ENCODE peak calls at places on chromosomes 12 and 14, in nine cellular contexts. One of them, this sample, is unnamed.

GRCh38 chr14:26180221-26180620 is 417.6 kb downstream of the NOVA1 start:
- DNase-seq in iris pigment epithelial cell: no peak
- DNase-seq in neural progenitor cell: no peak
- DNase-seq in coronary artery: no peak
- DNase-seq in fibroblast of villous mesenchyme: no peak
- DNase-seq in NCI-H1436: no peak
- DNase-seq in NCI-H1092 treated with DMSO at 0.1 percent for 48 hours: peak; percentile 54
- DNase-seq in heart right ventricle: no peak
- DNase-seq in stimulated activated CD4-positive, alpha-beta T cell treated with anti-CD3 and anti-CD28 coated beads, Interleukin-2, amount 100 ng/mL, for 48 hours: no peak
- DNase-seq in this sample: peak; percentile 30

GRCh38 chr12:91978143-91978542 is 167.5 kb downstream of the BTG1 start:
- DNase-seq in iris pigment epithelial cell: peak; percentile 45
- DNase-seq in neural progenitor cell: no peak
- DNase-seq in coronary artery: no peak
- DNase-seq in fibroblast of villous mesenchyme: peak; percentile 41
- DNase-seq in NCI-H1436: no peak
- DNase-seq in NCI-H1092 treated with DMSO at 0.1 percent for 48 hours: no peak
- DNase-seq in heart right ventricle: no peak
- DNase-seq in stimulated activated CD4-positive, alpha-beta T cell treated with anti-CD3 and anti-CD28 coated beads, Interleukin-2, amount 100 ng/mL, for 48 hours: no peak
- DNase-seq in this sample: no peak

GRCh38 chr14:59098377-59098776 is 90.1 kb upstream of the DAAM1 start:
- DNase-seq in iris pigment epithelial cell: peak; percentile 98
- DNase-seq in neural progenitor cell: no peak
- DNase-seq in coronary artery: no peak
- DNase-seq in fibroblast of villous mesenchyme: peak; percentile 66
- DNase-seq in NCI-H1436: no peak
- DNase-seq in NCI-H1092 treated with DMSO at 0.1 percent for 48 hours: no peak
- DNase-seq in heart right ventricle: no peak
- DNase-seq in stimulated activated CD4-positive, alpha-beta T cell treated with anti-CD3 and anti-CD28 coated beads, Interleukin-2, amount 100 ng/mL, for 48 hours: no peak
- DNase-seq in this sample: no peak

GRCh38 chr14:30410986-30411385 is 148.0 kb upstream of the G2E3 start:
- DNase-seq in iris pigment epithelial cell: no peak
- DNase-seq in neural progenitor cell: no peak
- DNase-seq in coronary artery: no peak
- DNase-seq in fibroblast of villous mesenchyme: no peak
- DNase-seq in NCI-H1436: no peak
- DNase-seq in NCI-H1092 treated with DMSO at 0.1 percent for 48 hours: no peak
- DNase-seq in heart right ventricle: no peak
- DNase-seq in stimulated activated CD4-positive, alpha-beta T cell treated with anti-CD3 and anti-CD28 coated beads, Interleukin-2, amount 100 ng/mL, for 48 hours: no peak
- DNase-seq in this sample: no peak

GRCh38 chr12:123105427-123105826 is 45.5 kb downstream of the PITPNM2 start:
- DNase-seq in iris pigment epithelial cell: no peak
- DNase-seq in neural progenitor cell: peak; percentile 29
- DNase-seq in coronary artery: no peak
- DNase-seq in fibroblast of villous mesenchyme: no peak
- DNase-seq in NCI-H1436: no peak
- DNase-seq in NCI-H1092 treated with DMSO at 0.1 percent for 48 hours: no peak
- DNase-seq in heart right ventricle: peak; percentile 60
- DNase-seq in stimulated activated CD4-positive, alpha-beta T cell treated with anti-CD3 and anti-CD28 coated beads, Interleukin-2, amount 100 ng/mL, for 48 hours: no peak
- DNase-seq in this sample: peak; percentile 96

GRCh38 chr14:64549805-64550538 is at the start of gene PPP1R36:
- DNase-seq in iris pigment epithelial cell: no peak
- DNase-seq in neural progenitor cell: peak; percentile 32
- DNase-seq in coronary artery: no peak
- DNase-seq in fibroblast of villous mesenchyme: peak; percentile 49
- DNase-seq in NCI-H1436: peak; percentile 53
- DNase-seq in NCI-H1092 treated with DMSO at 0.1 percent for 48 hours: peak; percentile 80
- DNase-seq in heart right ventricle: no peak
- DNase-seq in stimulated activated CD4-positive, alpha-beta T cell treated with anti-CD3 and anti-CD28 coated beads, Interleukin-2, amount 100 ng/mL, for 48 hours: peak; percentile 46
- DNase-seq in this sample: peak; percentile 99

GRCh38 chr12:92769124-92769901 is 66.5 kb downstream of the PLEKHG7 start:
- DNase-seq in iris pigment epithelial cell: peak; percentile 56
- DNase-seq in neural progenitor cell: no peak
- DNase-seq in coronary artery: no peak
- DNase-seq in fibroblast of villous mesenchyme: no peak
- DNase-seq in NCI-H1436: no peak
- DNase-seq in NCI-H1092 treated with DMSO at 0.1 percent for 48 hours: no peak
- DNase-seq in heart right ventricle: no peak
- DNase-seq in stimulated activated CD4-positive, alpha-beta T cell treated with anti-CD3 and anti-CD28 coated beads, Interleukin-2, amount 100 ng/mL, for 48 hours: no peak
- DNase-seq in this sample: no peak

GRCh38 chr12:102480401-102480800 is at the start of gene IGF1:
- DNase-seq in iris pigment epithelial cell: peak; percentile 24
- DNase-seq in neural progenitor cell: no peak
- DNase-seq in coronary artery: no peak
- DNase-seq in fibroblast of villous mesenchyme: peak; percentile 82
- DNase-seq in NCI-H1436: no peak
- DNase-seq in NCI-H1092 treated with DMSO at 0.1 percent for 48 hours: no peak
- DNase-seq in heart right ventricle: no peak
- DNase-seq in stimulated activated CD4-positive, alpha-beta T cell treated with anti-CD3 and anti-CD28 coated beads, Interleukin-2, amount 100 ng/mL, for 48 hours: no peak
- DNase-seq in this sample: peak; percentile 6

GRCh38 chr12:24911284-24911791 is 37.6 kb downstream of the BCAT1 start:
- DNase-seq in iris pigment epithelial cell: peak; percentile 95
- DNase-seq in neural progenitor cell: no peak
- DNase-seq in coronary artery: no peak
- DNase-seq in fibroblast of villous mesenchyme: peak; percentile 89
- DNase-seq in NCI-H1436: no peak
- DNase-seq in NCI-H1092 treated with DMSO at 0.1 percent for 48 hours: no peak
- DNase-seq in heart right ventricle: no peak
- DNase-seq in stimulated activated CD4-positive, alpha-beta T cell treated with anti-CD3 and anti-CD28 coated beads, Interleukin-2, amount 100 ng/mL, for 48 hours: no peak
- DNase-seq in this sample: peak; percentile 30

GRCh38 chr14:65377576-65377975 is 35.0 kb upstream of the FUT8 start:
- DNase-seq in iris pigment epithelial cell: peak; percentile 39
- DNase-seq in neural progenitor cell: no peak
- DNase-seq in coronary artery: no peak
- DNase-seq in fibroblast of villous mesenchyme: peak; percentile 71
- DNase-seq in NCI-H1436: no peak
- DNase-seq in NCI-H1092 treated with DMSO at 0.1 percent for 48 hours: no peak
- DNase-seq in heart right ventricle: no peak
- DNase-seq in stimulated activated CD4-positive, alpha-beta T cell treated with anti-CD3 and anti-CD28 coated beads, Interleukin-2, amount 100 ng/mL, for 48 hours: no peak
- DNase-seq in this sample: no peak

GRCh38 chr14:23663127-23663526 is 27.0 kb downstream of the DHRS2 start:
- DNase-seq in iris pigment epithelial cell: no peak
- DNase-seq in neural progenitor cell: no peak
- DNase-seq in coronary artery: no peak
- DNase-seq in fibroblast of villous mesenchyme: no peak
- DNase-seq in NCI-H1436: no peak
- DNase-seq in NCI-H1092 treated with DMSO at 0.1 percent for 48 hours: no peak
- DNase-seq in heart right ventricle: no peak
- DNase-seq in stimulated activated CD4-positive, alpha-beta T cell treated with anti-CD3 and anti-CD28 coated beads, Interleukin-2, amount 100 ng/mL, for 48 hours: no peak
- DNase-seq in this sample: no peak

GRCh38 chr12:123075591-123076171 is 75.2 kb downstream of the PITPNM2 start:
- DNase-seq in iris pigment epithelial cell: peak; percentile 22
- DNase-seq in neural progenitor cell: peak; percentile 86
- DNase-seq in coronary artery: no peak
- DNase-seq in fibroblast of villous mesenchyme: peak; percentile 56
- DNase-seq in NCI-H1436: peak; percentile 26
- DNase-seq in NCI-H1092 treated with DMSO at 0.1 percent for 48 hours: no peak
- DNase-seq in heart right ventricle: no peak
- DNase-seq in stimulated activated CD4-positive, alpha-beta T cell treated with anti-CD3 and anti-CD28 coated beads, Interleukin-2, amount 100 ng/mL, for 48 hours: peak; percentile 59
- DNase-seq in this sample: peak; percentile 92

GRCh38 chr14:75726326-75726725 is 65.3 kb downstream of the TTLL5 start:
- DNase-seq in iris pigment epithelial cell: no peak
- DNase-seq in neural progenitor cell: no peak
- DNase-seq in coronary artery: no peak
- DNase-seq in fibroblast of villous mesenchyme: no peak
- DNase-seq in NCI-H1436: no peak
- DNase-seq in NCI-H1092 treated with DMSO at 0.1 percent for 48 hours: no peak
- DNase-seq in heart right ventricle: no peak
- DNase-seq in stimulated activated CD4-positive, alpha-beta T cell treated with anti-CD3 and anti-CD28 coated beads, Interleukin-2, amount 100 ng/mL, for 48 hours: no peak
- DNase-seq in this sample: no peak

GRCh38 chr14:68135028-68135427 is 315.4 kb downstream of the RAD51B start:
- DNase-seq in iris pigment epithelial cell: no peak
- DNase-seq in neural progenitor cell: no peak
- DNase-seq in coronary artery: no peak
- DNase-seq in fibroblast of villous mesenchyme: no peak
- DNase-seq in NCI-H1436: no peak
- DNase-seq in NCI-H1092 treated with DMSO at 0.1 percent for 48 hours: no peak
- DNase-seq in heart right ventricle: no peak
- DNase-seq in stimulated activated CD4-positive, alpha-beta T cell treated with anti-CD3 and anti-CD28 coated beads, Interleukin-2, amount 100 ng/mL, for 48 hours: no peak
- DNase-seq in this sample: no peak

GRCh38 chr12:1919284-1919683 is 832 bp upstream of the CACNA2D4 start:
- DNase-seq in iris pigment epithelial cell: no peak
- DNase-seq in neural progenitor cell: no peak
- DNase-seq in coronary artery: no peak
- DNase-seq in fibroblast of villous mesenchyme: no peak
- DNase-seq in NCI-H1436: no peak
- DNase-seq in NCI-H1092 treated with DMSO at 0.1 percent for 48 hours: no peak
- DNase-seq in heart right ventricle: no peak
- DNase-seq in stimulated activated CD4-positive, alpha-beta T cell treated with anti-CD3 and anti-CD28 coated beads, Interleukin-2, amount 100 ng/mL, for 48 hours: no peak
- DNase-seq in this sample: no peak

GRCh38 chr12:49296034-49296835 is 1.3 kb downstream of the PRPH start:
- DNase-seq in iris pigment epithelial cell: no peak
- DNase-seq in neural progenitor cell: peak; percentile 78
- DNase-seq in coronary artery: no peak
- DNase-seq in fibroblast of villous mesenchyme: peak; percentile 19
- DNase-seq in NCI-H1436: peak; percentile 70
- DNase-seq in NCI-H1092 treated with DMSO at 0.1 percent for 48 hours: peak; percentile 11
- DNase-seq in heart right ventricle: no peak
- DNase-seq in stimulated activated CD4-positive, alpha-beta T cell treated with anti-CD3 and anti-CD28 coated beads, Interleukin-2, amount 100 ng/mL, for 48 hours: peak; percentile 74
- DNase-seq in this sample: peak; percentile 77

GRCh38 chr12:53186745-53187144 is 6.0 kb upstream of the CSAD start:
- DNase-seq in iris pigment epithelial cell: no peak
- DNase-seq in neural progenitor cell: no peak
- DNase-seq in coronary artery: no peak
- DNase-seq in fibroblast of villous mesenchyme: no peak
- DNase-seq in NCI-H1436: no peak
- DNase-seq in NCI-H1092 treated with DMSO at 0.1 percent for 48 hours: no peak
- DNase-seq in heart right ventricle: no peak
- DNase-seq in stimulated activated CD4-positive, alpha-beta T cell treated with anti-CD3 and anti-CD28 coated beads, Interleukin-2, amount 100 ng/mL, for 48 hours: no peak
- DNase-seq in this sample: no peak

GRCh38 chr14:93099643-93100042 is 16.1 kb downstream of the ITPK1 start:
- DNase-seq in iris pigment epithelial cell: no peak
- DNase-seq in neural progenitor cell: no peak
- DNase-seq in coronary artery: no peak
- DNase-seq in fibroblast of villous mesenchyme: no peak
- DNase-seq in NCI-H1436: no peak
- DNase-seq in NCI-H1092 treated with DMSO at 0.1 percent for 48 hours: no peak
- DNase-seq in heart right ventricle: no peak
- DNase-seq in stimulated activated CD4-positive, alpha-beta T cell treated with anti-CD3 and anti-CD28 coated beads, Interleukin-2, amount 100 ng/mL, for 48 hours: no peak
- DNase-seq in this sample: no peak

GRCh38 chr12:94815958-94816357 is 165.6 kb upstream of the TMCC3 start:
- DNase-seq in iris pigment epithelial cell: no peak
- DNase-seq in neural progenitor cell: peak; percentile 90
- DNase-seq in coronary artery: no peak
- DNase-seq in fibroblast of villous mesenchyme: no peak
- DNase-seq in NCI-H1436: no peak
- DNase-seq in NCI-H1092 treated with DMSO at 0.1 percent for 48 hours: no peak
- DNase-seq in heart right ventricle: no peak
- DNase-seq in stimulated activated CD4-positive, alpha-beta T cell treated with anti-CD3 and anti-CD28 coated beads, Interleukin-2, amount 100 ng/mL, for 48 hours: no peak
- DNase-seq in this sample: no peak

GRCh38 chr12:62817556-62818271 is 117.2 kb downstream of the PPM1H start:
- DNase-seq in iris pigment epithelial cell: peak; percentile 90
- DNase-seq in neural progenitor cell: no peak
- DNase-seq in coronary artery: no peak
- DNase-seq in fibroblast of villous mesenchyme: peak; percentile 71
- DNase-seq in NCI-H1436: no peak
- DNase-seq in NCI-H1092 treated with DMSO at 0.1 percent for 48 hours: no peak
- DNase-seq in heart right ventricle: peak; percentile 40
- DNase-seq in stimulated activated CD4-positive, alpha-beta T cell treated with anti-CD3 and anti-CD28 coated beads, Interleukin-2, amount 100 ng/mL, for 48 hours: no peak
- DNase-seq in this sample: no peak

GRCh38 chr12:12331244-12331771 is 18.7 kb downstream of the MANSC1 start:
- DNase-seq in iris pigment epithelial cell: no peak
- DNase-seq in neural progenitor cell: peak; percentile 59
- DNase-seq in coronary artery: no peak
- DNase-seq in fibroblast of villous mesenchyme: peak; percentile 59
- DNase-seq in NCI-H1436: no peak
- DNase-seq in NCI-H1092 treated with DMSO at 0.1 percent for 48 hours: no peak
- DNase-seq in heart right ventricle: no peak
- DNase-seq in stimulated activated CD4-positive, alpha-beta T cell treated with anti-CD3 and anti-CD28 coated beads, Interleukin-2, amount 100 ng/mL, for 48 hours: no peak
- DNase-seq in this sample: no peak

GRCh38 chr14:99660794-99661193 is 15.9 kb downstream of the HHIPL1 start:
- DNase-seq in iris pigment epithelial cell: no peak
- DNase-seq in neural progenitor cell: no peak
- DNase-seq in coronary artery: no peak
- DNase-seq in fibroblast of villous mesenchyme: no peak
- DNase-seq in NCI-H1436: no peak
- DNase-seq in NCI-H1092 treated with DMSO at 0.1 percent for 48 hours: no peak
- DNase-seq in heart right ventricle: no peak
- DNase-seq in stimulated activated CD4-positive, alpha-beta T cell treated with anti-CD3 and anti-CD28 coated beads, Interleukin-2, amount 100 ng/mL, for 48 hours: no peak
- DNase-seq in this sample: peak; percentile 35

GRCh38 chr12:57899010-57899662 is 42.2 kb upstream of the ATP23 start:
- DNase-seq in iris pigment epithelial cell: peak; percentile 91
- DNase-seq in neural progenitor cell: no peak
- DNase-seq in coronary artery: no peak
- DNase-seq in fibroblast of villous mesenchyme: peak; percentile 45
- DNase-seq in NCI-H1436: no peak
- DNase-seq in NCI-H1092 treated with DMSO at 0.1 percent for 48 hours: peak; percentile 50
- DNase-seq in heart right ventricle: no peak
- DNase-seq in stimulated activated CD4-positive, alpha-beta T cell treated with anti-CD3 and anti-CD28 coated beads, Interleukin-2, amount 100 ng/mL, for 48 hours: peak; percentile 56
- DNase-seq in this sample: peak; percentile 25

GRCh38 chr14:39122330-39123138 is 8.4 kb downstream of the GEMIN2 start:
- DNase-seq in iris pigment epithelial cell: no peak
- DNase-seq in neural progenitor cell: no peak
- DNase-seq in coronary artery: no peak
- DNase-seq in fibroblast of villous mesenchyme: no peak
- DNase-seq in NCI-H1436: no peak
- DNase-seq in NCI-H1092 treated with DMSO at 0.1 percent for 48 hours: no peak
- DNase-seq in heart right ventricle: no peak
- DNase-seq in stimulated activated CD4-positive, alpha-beta T cell treated with anti-CD3 and anti-CD28 coated beads, Interleukin-2, amount 100 ng/mL, for 48 hours: no peak
- DNase-seq in this sample: no peak

GRCh38 chr14:50985124-50985815 is 41.0 kb upstream of the PYGL start:
- DNase-seq in iris pigment epithelial cell: no peak
- DNase-seq in neural progenitor cell: no peak
- DNase-seq in coronary artery: no peak
- DNase-seq in fibroblast of villous mesenchyme: peak; percentile 16
- DNase-seq in NCI-H1436: no peak
- DNase-seq in NCI-H1092 treated with DMSO at 0.1 percent for 48 hours: no peak
- DNase-seq in heart right ventricle: no peak
- DNase-seq in stimulated activated CD4-positive, alpha-beta T cell treated with anti-CD3 and anti-CD28 coated beads, Interleukin-2, amount 100 ng/mL, for 48 hours: no peak
- DNase-seq in this sample: no peak

GRCh38 chr12:68334136-68334535 is 2.0 kb upstream of the MDM1 start:
- DNase-seq in iris pigment epithelial cell: no peak
- DNase-seq in neural progenitor cell: peak; percentile 36
- DNase-seq in coronary artery: no peak
- DNase-seq in fibroblast of villous mesenchyme: no peak
- DNase-seq in NCI-H1436: no peak
- DNase-seq in NCI-H1092 treated with DMSO at 0.1 percent for 48 hours: peak; percentile 60
- DNase-seq in heart right ventricle: no peak
- DNase-seq in stimulated activated CD4-positive, alpha-beta T cell treated with anti-CD3 and anti-CD28 coated beads, Interleukin-2, amount 100 ng/mL, for 48 hours: peak; percentile 10
- DNase-seq in this sample: peak; percentile 77

GRCh38 chr12:101018540-101018939 is 191.5 kb downstream of the SLC5A8 start:
- DNase-seq in iris pigment epithelial cell: peak; percentile 96
- DNase-seq in neural progenitor cell: no peak
- DNase-seq in coronary artery: no peak
- DNase-seq in fibroblast of villous mesenchyme: peak; percentile 31
- DNase-seq in NCI-H1436: no peak
- DNase-seq in NCI-H1092 treated with DMSO at 0.1 percent for 48 hours: no peak
- DNase-seq in heart right ventricle: no peak
- DNase-seq in stimulated activated CD4-positive, alpha-beta T cell treated with anti-CD3 and anti-CD28 coated beads, Interleukin-2, amount 100 ng/mL, for 48 hours: no peak
- DNase-seq in this sample: no peak

GRCh38 chr12:104056419-104056972 is 6.5 kb upstream of the GLT8D2 start:
- DNase-seq in iris pigment epithelial cell: no peak
- DNase-seq in neural progenitor cell: no peak
- DNase-seq in coronary artery: no peak
- DNase-seq in fibroblast of villous mesenchyme: no peak
- DNase-seq in NCI-H1436: no peak
- DNase-seq in NCI-H1092 treated with DMSO at 0.1 percent for 48 hours: peak; percentile 77
- DNase-seq in heart right ventricle: no peak
- DNase-seq in stimulated activated CD4-positive, alpha-beta T cell treated with anti-CD3 and anti-CD28 coated beads, Interleukin-2, amount 100 ng/mL, for 48 hours: no peak
- DNase-seq in this sample: peak; percentile 93

GRCh38 chr14:31122098-31122611 is 85.4 kb downstream of the HECTD1 start:
- DNase-seq in iris pigment epithelial cell: peak; percentile 35
- DNase-seq in neural progenitor cell: no peak
- DNase-seq in coronary artery: no peak
- DNase-seq in fibroblast of villous mesenchyme: peak; percentile 42
- DNase-seq in NCI-H1436: no peak
- DNase-seq in NCI-H1092 treated with DMSO at 0.1 percent for 48 hours: no peak
- DNase-seq in heart right ventricle: no peak
- DNase-seq in stimulated activated CD4-positive, alpha-beta T cell treated with anti-CD3 and anti-CD28 coated beads, Interleukin-2, amount 100 ng/mL, for 48 hours: no peak
- DNase-seq in this sample: no peak

GRCh38 chr12:45290218-45290609 is 74.3 kb downstream of the ANO6 start:
- DNase-seq in iris pigment epithelial cell: peak; percentile 97
- DNase-seq in neural progenitor cell: no peak
- DNase-seq in coronary artery: no peak
- DNase-seq in fibroblast of villous mesenchyme: peak; percentile 78
- DNase-seq in NCI-H1436: no peak
- DNase-seq in NCI-H1092 treated with DMSO at 0.1 percent for 48 hours: no peak
- DNase-seq in heart right ventricle: no peak
- DNase-seq in stimulated activated CD4-positive, alpha-beta T cell treated with anti-CD3 and anti-CD28 coated beads, Interleukin-2, amount 100 ng/mL, for 48 hours: no peak
- DNase-seq in this sample: peak; percentile 41

GRCh38 chr14:23446291-23446851 is 10.9 kb upstream of the MYH7 start:
- DNase-seq in iris pigment epithelial cell: no peak
- DNase-seq in neural progenitor cell: no peak
- DNase-seq in coronary artery: peak; percentile 47
- DNase-seq in fibroblast of villous mesenchyme: no peak
- DNase-seq in NCI-H1436: no peak
- DNase-seq in NCI-H1092 treated with DMSO at 0.1 percent for 48 hours: no peak
- DNase-seq in heart right ventricle: no peak
- DNase-seq in stimulated activated CD4-positive, alpha-beta T cell treated with anti-CD3 and anti-CD28 coated beads, Interleukin-2, amount 100 ng/mL, for 48 hours: no peak
- DNase-seq in this sample: no peak

This sample was measured in NCI-H69.